ENCODE peak calls at places on chromosome 3, in six cellular contexts. Q, V, Y, P, S and K are unnamed samples.

GRCh38 chr3:125129512-125129962 is 73.7 kb upstream of the HEG1 start:
- DNase-seq in V (no peak), S (peak; percentile 99), Y (no peak), P (peak; percentile 56), Q (peak; percentile 79), K (peak; percentile 68)

GRCh38 chr3:192303235-192303634 is 424.1 kb downstream of the FGF12 start:
- DNase-seq in S (no peak), Q (no peak), V (no peak), P (no peak), Y (no peak), K (no peak)

GRCh38 chr3:182478369-182478768 is 314.9 kb upstream of the ATP11B start:
- DNase-seq in Y (no peak), S (no peak), P (no peak), V (no peak), Q (no peak), K (no peak)

GRCh38 chr3:71444028-71444860 is 139.3 kb downstream of the FOXP1 start:
- DNase-seq in S (peak; percentile 90), V (peak; percentile 73), P (peak; percentile 52), Q (peak; percentile 91), Y (peak; percentile 91), K (no peak)

GRCh38 chr3:13122101-13123055 is 49.1 kb upstream of the IQSEC1 start:
- DNase-seq in Q (no peak), V (no peak), S (no peak), Y (no peak), P (no peak), K (no peak)

GRCh38 chr3:190617185-190617584 is 103.3 kb downstream of the IL1RAP start:
- DNase-seq in P (no peak), Q (peak; percentile 7), S (no peak), V (no peak), Y (no peak), K (no peak)

GRCh38 chr3:86987421-86987715 is 3.6 kb downstream of the VGLL3 start:
- DNase-seq in Y (no peak), V (no peak), S (no peak), Q (no peak), P (no peak), K (no peak)

GRCh38 chr3:185717121-185717520 is 107.7 kb downstream of the IGF2BP2 start:
- DNase-seq in Q (no peak), V (no peak), Y (no peak), S (peak; percentile 93), P (no peak), K (no peak)

GRCh38 chr3:46974421-46975227 is 1.9 kb downstream of the CCDC12 start:
- DNase-seq in P (no peak), Q (no peak), Y (no peak), V (no peak), S (no peak), K (no peak)

GRCh38 chr3:181487236-181487978 is 224.3 kb upstream of the SOX2 start:
- DNase-seq in Q (no peak), S (no peak), Y (no peak), P (no peak), V (no peak), K (no peak)

GRCh38 chr3:44076221-44076829 is 165.4 kb upstream of the TOPAZ1 start:
- DNase-seq in Y (no peak), V (no peak), Q (no peak), S (no peak), P (no peak), K (no peak)

GRCh38 chr3:73080201-73080966 is 18.9 kb downstream of the EBLN2 start:
- DNase-seq in Q (no peak), S (no peak), P (no peak), Y (no peak), V (no peak), K (no peak)

GRCh38 chr3:34216713-34217346 is 418.4 kb downstream of the PDCD6IP start:
- DNase-seq in Y (no peak), Q (no peak), S (no peak), P (no peak), V (no peak), K (no peak)
- H3K4me3 ChIP-seq in Y (no peak overlapping the region), Q (no peak overlapping the region), S (no peak overlapping the region), P (no peak overlapping the region), V (no peak overlapping the region), K (no peak overlapping the region)

GRCh38 chr3:153625506-153625905 is 463.5 kb downstream of the RAP2B start:
- DNase-seq in V (no peak), S (peak; percentile 1), Y (no peak), P (no peak), Q (no peak), K (no peak)

GRCh38 chr3:153621988-153622387 is 460.0 kb downstream of the RAP2B start:
- DNase-seq in S (no peak), Q (no peak), P (no peak), V (no peak), Y (peak; percentile 9), K (no peak)

GRCh38 chr3:153624310-153625030 is 462.4 kb downstream of the RAP2B start:
- DNase-seq in S (no peak), V (no peak), P (no peak), Q (no peak), Y (peak; percentile 56), K (no peak)

GRCh38 chr3:153626158-153626557 is 464.1 kb downstream of the RAP2B start:
- DNase-seq in Y (no peak), P (no peak), S (no peak), V (no peak), Q (no peak), K (no peak)

DNA sequence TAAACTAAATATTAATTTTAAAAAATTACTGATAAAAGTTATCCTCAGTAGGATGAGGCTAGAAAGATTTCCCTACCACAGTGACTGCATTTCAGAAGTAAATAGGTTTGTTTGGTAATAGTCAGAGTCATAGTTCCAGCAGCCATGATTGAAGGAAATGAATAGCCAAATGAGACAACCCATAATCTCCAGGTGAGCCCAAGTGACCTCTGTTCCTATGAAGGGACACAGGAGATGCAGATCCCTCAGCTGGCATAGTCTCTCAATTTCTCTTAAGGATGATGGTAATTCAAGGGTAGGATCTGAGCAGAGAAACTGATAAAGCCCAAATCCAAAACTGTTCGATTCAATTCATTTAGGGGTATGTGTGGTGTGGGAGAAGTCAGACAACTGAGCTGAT is 461.8 kb downstream of the RAP2B start:
- DNase-seq in Q (no peak), S (no peak), Y (no peak), P (no peak), V (no peak), K (no peak)
- H3K27ac ChIP-seq in Q (no peak overlapping the region), S (no peak overlapping the region), Y (no peak overlapping the region), P (no peak overlapping the region), V (no peak overlapping the region), K (no peak overlapping the region)

GRCh38 chr3:179098388-179099077 is 26.9 kb upstream of the ZMAT3 start:
- DNase-seq in Y (no peak), Q (peak; percentile 47), P (no peak), S (peak; percentile 82), V (no peak), K (no peak)
- H3K4me3 ChIP-seq in Y (no peak overlapping the region), Q (no peak overlapping the region), P (no peak overlapping the region), S (peak overlapping the region; percentile 41), V (no peak overlapping the region), K (peak overlapping the region; percentile 13)

DNA sequence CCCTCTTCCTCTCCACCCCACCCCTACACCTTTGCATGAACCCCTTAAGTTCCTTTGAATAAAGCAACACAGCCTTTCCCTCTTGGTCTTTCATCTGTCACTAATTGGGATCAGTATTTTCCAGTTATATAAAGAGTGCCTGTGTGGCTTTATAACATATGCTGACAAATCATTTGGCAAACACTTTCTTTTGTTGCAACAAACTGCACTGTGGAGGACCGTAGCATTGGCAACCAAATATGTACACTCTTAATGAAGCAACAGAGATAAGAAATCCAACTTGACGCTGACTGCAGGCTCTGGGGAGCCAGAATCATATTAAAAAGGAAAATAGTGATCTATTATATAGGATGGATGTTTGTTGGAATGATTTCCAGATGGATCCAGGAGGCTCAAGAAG is 120.1 kb upstream of the PRICKLE2 start:
- DNase-seq in S (peak; percentile 89), Y (no peak), P (no peak), Q (peak; percentile 7), V (peak; percentile 9), K (no peak)
- H3K27ac ChIP-seq in S (peak overlapping the region; percentile 77), Y (no peak overlapping the region), P (peak overlapping the region; percentile 2), Q (peak overlapping the region; percentile 53), V (peak overlapping the region; percentile 93), K (peak overlapping the region; percentile 94)